ENCODE peak calls at places on chromosomes 6 and 20, in four cellular contexts. P, X, J and B are unnamed samples.

GRCh38 chr6:161876231-161876630 is 602.4 kb upstream of the AGPAT4 start:
- DNase-seq in P (no peak), X (no peak), J (no peak), B (no peak)

GRCh38 chr6:38799529-38800184 is 84.5 kb downstream of the DNAH8 start:
- DNase-seq in P (no peak), X (no peak), J (no peak), B (no peak)

GRCh38 chr6:142781124-142781523 is 163.9 kb downstream of the HIVEP2 start:
- DNase-seq in P (no peak), X (no peak), J (no peak), B (no peak)

GRCh38 chr20:5205348-5206210 is 78.8 kb downstream of the CDS2 start:
- DNase-seq in P (peak), X (peak), J (peak), B (peak)

GRCh38 chr6:83853968-83854501 is 875 bp downstream of the RIPPLY2 start:
- DNase-seq in P (no peak), X (no peak), J (no peak), B (peak)

GRCh38 chr6:35485402-35485877 is 11.4 kb downstream of the TEAD3 start:
- DNase-seq in P (peak), X (no peak), J (no peak), B (no peak)

GRCh38 chr6:88972504-88973423 is 9.3 kb upstream of the RNGTT start:
- DNase-seq in P (no peak), X (no peak), J (peak), B (no peak)

GRCh38 chr20:37417146-37417856 is 71.4 kb downstream of the SRC start:
- DNase-seq in P (no peak), X (no peak), J (no peak), B (no peak)

GRCh38 chr6:2877057-2877882 is 25.8 kb downstream of the SERPINB9 start:
- DNase-seq in P (no peak), X (no peak), J (peak), B (no peak)

GRCh38 chr20:45974896-45975565 is 3.0 kb upstream of the ZNF335 start:
- DNase-seq in P (no peak), X (no peak), J (no peak), B (no peak)

GRCh38 chr6:170175644-170176620 is 114.9 kb downstream of the DLL1 start:
- DNase-seq in P (no peak), X (no peak), J (no peak), B (peak)
- TF ChIP-seq ELF1 in P (no peak), X (no peak), J (no peak), B (no peak)

GRCh38 chr6:28657756-28658465 is 132.2 kb downstream of the GPX5 start:
- DNase-seq in P (peak), X (peak), J (peak), B (peak)
- TF ChIP-seq ELF1 in P (no peak), X (no peak), J (no peak), B (no peak)

DNA sequence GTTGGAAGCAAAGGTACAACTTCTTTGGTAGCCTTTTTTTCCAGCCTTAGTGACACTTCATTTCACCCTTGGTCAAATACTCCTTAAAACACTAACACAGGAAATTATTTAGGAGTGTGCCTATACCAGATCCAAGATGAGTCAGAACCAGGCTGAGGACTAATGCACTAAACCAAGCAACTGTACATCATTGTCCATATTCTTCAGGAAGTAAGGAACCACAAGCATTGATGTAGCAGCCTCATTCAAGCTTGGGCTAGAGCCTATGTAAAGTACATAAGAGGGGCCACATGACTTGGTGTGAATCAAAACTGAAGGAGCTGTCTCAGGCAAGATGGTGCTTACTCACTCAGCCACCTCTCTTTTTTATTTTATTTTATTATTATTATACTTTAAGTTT is 20.7 kb upstream of the ADGB start:
- DNase-seq in P (no peak), X (no peak), J (no peak), B (no peak)
- TF ChIP-seq ELF1 in P (no peak), X (no peak), J (no peak), B (no peak)

DNA sequence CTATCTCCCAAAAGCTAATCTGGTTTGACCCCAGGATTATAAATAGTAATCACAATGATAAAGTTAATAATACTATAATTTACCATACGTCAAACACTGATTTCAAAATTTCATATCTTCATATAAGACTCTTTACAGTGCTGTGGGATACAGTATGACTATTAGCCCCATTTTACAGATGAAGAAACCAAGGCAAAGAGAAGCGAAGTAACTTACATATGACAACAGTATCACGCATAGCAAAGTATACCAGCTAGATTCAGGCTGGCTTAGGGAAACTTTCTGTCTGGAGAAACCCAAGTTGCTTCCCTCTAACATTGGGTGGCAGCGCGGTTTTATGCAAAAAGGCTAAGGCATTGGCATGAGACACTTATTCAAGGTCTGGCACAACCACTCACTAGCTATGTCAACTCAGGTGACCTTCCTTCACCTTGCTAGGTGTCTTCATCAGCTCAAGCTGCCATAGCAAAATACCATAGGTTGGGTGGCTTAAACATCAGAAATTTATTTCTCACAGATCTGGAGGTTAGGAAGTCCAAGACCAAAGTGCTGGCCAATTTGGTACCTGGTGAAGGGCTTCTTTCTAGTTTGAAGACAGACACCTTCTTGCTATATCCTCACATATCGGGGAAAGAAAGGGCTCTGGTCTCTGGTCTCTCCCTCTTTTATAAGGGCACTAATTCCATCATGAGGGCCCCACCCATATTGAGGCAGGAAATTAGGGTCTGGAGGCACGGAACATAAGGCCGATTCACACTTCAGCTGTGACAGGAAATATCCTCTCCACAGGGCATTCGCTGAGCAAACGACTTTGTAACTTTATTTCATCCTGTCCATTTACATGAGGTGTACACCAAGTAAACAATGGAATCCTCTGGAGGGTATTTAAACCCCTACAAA is 22.4 kb upstream of the UTRN start:
- DNase-seq in P (no peak), X (no peak), J (no peak), B (no peak)
- TF ChIP-seq ELF1 in P (no peak), X (no peak), J (no peak), B (no peak)

GRCh38 chr6:6277418-6277817 is 43.0 kb downstream of the F13A1 start:
- DNase-seq in P (no peak), X (no peak), J (no peak), B (no peak)
- TF ChIP-seq ELF1 in P (no peak), X (no peak), J (no peak), B (no peak)

GRCh38 chr6:52514514-52514913 is 62.3 kb downstream of the TRAM2 start:
- DNase-seq in P (no peak), X (peak), J (no peak), B (no peak)
- TF ChIP-seq ELF1 in P (no peak), X (no peak), J (no peak), B (no peak)

GRCh38 chr20:55461519-55461918 is 543.8 kb downstream of the CBLN4 start:
- DNase-seq in P (no peak), X (no peak), J (no peak), B (no peak)
- TF ChIP-seq ELF1 in P (no peak), X (no peak), J (no peak), B (no peak)

GRCh38 chr6:49556429-49556837 is 6.0 kb downstream of the C6orf141 start:
- DNase-seq in P (peak), X (peak), J (peak), B (no peak)
- TF ChIP-seq ELF1 in P (peak), X (no peak), J (peak), B (no peak)

DNA sequence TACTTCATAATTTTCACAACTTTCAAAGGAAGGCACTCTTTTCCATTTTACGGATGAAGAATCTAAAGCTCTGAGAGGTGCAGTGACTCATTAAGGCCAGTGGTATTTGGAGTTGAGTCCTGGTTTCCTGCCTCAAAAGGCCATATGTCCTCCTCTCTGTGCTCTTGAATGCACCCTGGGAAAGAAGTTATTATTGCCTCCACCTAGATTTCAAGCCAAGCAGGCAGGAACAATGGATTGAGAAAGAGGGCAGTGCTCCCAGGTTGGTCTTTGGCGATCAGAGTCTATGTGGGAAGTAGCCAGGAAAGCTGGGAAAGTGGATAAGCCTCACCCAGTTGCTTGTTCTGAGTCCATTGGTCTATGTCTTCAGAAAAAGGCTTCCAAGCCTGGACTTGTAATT is 165.0 kb downstream of the MAFB start:
- DNase-seq in P (no peak), X (no peak), J (no peak), B (no peak)
- TF ChIP-seq ELF1 in P (no peak), X (no peak), J (no peak), B (no peak)

GRCh38 chr6:7727150-7727950 is 1.5 kb downstream of the BMP6 start:
- DNase-seq in P (no peak), X (no peak), J (no peak), B (peak)
- TF ChIP-seq ELF1 in P (no peak), X (no peak), J (no peak), B (no peak)